ENCODE peak calls at places on chromosomes 6 and 20, in five cellular contexts. W is GM23248, Y is left ventricle myocardium inferior, J is aorta, Z is body of pancreas. N is an unnamed sample.

GRCh38 chr20:37471741-37472235 is 49.3 kb upstream of the NNAT start:
- DNase-seq in W (no peak), Y (no peak), J (no peak), Z (no peak), N (no peak)

GRCh38 chr20:31476648-31477220 is 1.6 kb downstream of the REM1 start:
- DNase-seq in W (no peak), Y (no peak), J (no peak), Z (no peak), N (no peak)

GRCh38 chr6:119158057-119158848 is 79.8 kb upstream of the FAM184A start:
- DNase-seq in W (peak; percentile 73), Y (peak; percentile 42), J (peak; percentile 81), Z (peak; percentile 40), N (no peak)

GRCh38 chr6:112701201-112701600 is 354.1 kb downstream of the RFPL4B start:
- DNase-seq in W (peak; percentile 6), Y (no peak), J (no peak), Z (no peak), N (no peak)

GRCh38 chr6:45500924-45501816 is 123.4 kb upstream of the SUPT3H start:
- DNase-seq in W (peak; percentile 34), Y (no peak), J (no peak), Z (no peak), N (no peak)

GRCh38 chr6:151763303-151763702 is 44.2 kb upstream of the ESR1 start:
- DNase-seq in W (peak; percentile 77), Y (no peak), J (no peak), Z (no peak), N (no peak)

GRCh38 chr6:122845916-122846632 is 57.0 kb downstream of the SMPDL3A start:
- DNase-seq in W (peak; percentile 58), Y (no peak), J (no peak), Z (no peak), N (no peak)

GRCh38 chr6:33377166-33377565 is 14.5 kb upstream of the KIFC1 start:
- DNase-seq in W (peak; percentile 13), Y (no peak), J (no peak), Z (no peak), N (no peak)

GRCh38 chr20:56439784-56440291 is 27.8 kb downstream of the CASS4 start:
- DNase-seq in W (peak; percentile 99), Y (peak; percentile 78), J (no peak), Z (peak; percentile 37), N (no peak)

GRCh38 chr6:116251568-116252384 is 2.1 kb downstream of the TSPYL4 start:
- DNase-seq in W (peak; percentile 89), Y (no peak), J (no peak), Z (no peak), N (no peak)

GRCh38 chr20:56607061-56607704 is 21.9 kb upstream of the TFAP2C start:
- DNase-seq in W (no peak), Y (no peak), J (no peak), Z (no peak), N (no peak)

GRCh38 chr20:44089987-44090674 is 96.9 kb downstream of the JPH2 start:
- DNase-seq in W (peak; percentile 60), Y (no peak), J (no peak), Z (peak; percentile 58), N (peak; percentile 41)

GRCh38 chr6:53528107-53528506 is 16.8 kb downstream of the GCLC start:
- DNase-seq in W (no peak), Y (no peak), J (no peak), Z (no peak), N (no peak)

GRCh38 chr6:53523511-53524454 is 21.1 kb downstream of the GCLC start:
- DNase-seq in W (no peak), Y (no peak), J (no peak), Z (no peak), N (no peak)

GRCh38 chr6:53527249-53527765 is 17.6 kb downstream of the GCLC start:
- DNase-seq in W (no peak), Y (no peak), J (no peak), Z (no peak), N (no peak)

GRCh38 chr6:53524455-53524815 is 20.5 kb downstream of the GCLC start:
- DNase-seq in W (peak; percentile 69), Y (no peak), J (no peak), Z (no peak), N (no peak)

GRCh38 chr6:53526000-53526399 is 18.9 kb downstream of the GCLC start:
- DNase-seq in W (no peak), Y (no peak), J (no peak), Z (no peak), N (no peak)
- H3K4me1 ChIP-seq in W (peaks cover 32% of the 10 kb centered on the region), Y (peaks cover 80% of the 10 kb centered on the region), J (peaks cover 1% of the 10 kb centered on the region), Z (peaks cover 66% of the 10 kb centered on the region), N (peaks cover 8% of the 10 kb centered on the region)

GRCh38 chr20:18031050-18031449 is 26.7 kb downstream of the OVOL2 start:
- DNase-seq in W (no peak), Y (no peak), J (no peak), Z (no peak), N (no peak)
- H3K4me1 ChIP-seq in W (no peaks in the 10 kb centered on the region), Y (no peaks in the 10 kb centered on the region), J (no peaks in the 10 kb centered on the region), Z (peaks cover 5% of the 10 kb centered on the region), N (peaks cover 5% of the 10 kb centered on the region)

DNA sequence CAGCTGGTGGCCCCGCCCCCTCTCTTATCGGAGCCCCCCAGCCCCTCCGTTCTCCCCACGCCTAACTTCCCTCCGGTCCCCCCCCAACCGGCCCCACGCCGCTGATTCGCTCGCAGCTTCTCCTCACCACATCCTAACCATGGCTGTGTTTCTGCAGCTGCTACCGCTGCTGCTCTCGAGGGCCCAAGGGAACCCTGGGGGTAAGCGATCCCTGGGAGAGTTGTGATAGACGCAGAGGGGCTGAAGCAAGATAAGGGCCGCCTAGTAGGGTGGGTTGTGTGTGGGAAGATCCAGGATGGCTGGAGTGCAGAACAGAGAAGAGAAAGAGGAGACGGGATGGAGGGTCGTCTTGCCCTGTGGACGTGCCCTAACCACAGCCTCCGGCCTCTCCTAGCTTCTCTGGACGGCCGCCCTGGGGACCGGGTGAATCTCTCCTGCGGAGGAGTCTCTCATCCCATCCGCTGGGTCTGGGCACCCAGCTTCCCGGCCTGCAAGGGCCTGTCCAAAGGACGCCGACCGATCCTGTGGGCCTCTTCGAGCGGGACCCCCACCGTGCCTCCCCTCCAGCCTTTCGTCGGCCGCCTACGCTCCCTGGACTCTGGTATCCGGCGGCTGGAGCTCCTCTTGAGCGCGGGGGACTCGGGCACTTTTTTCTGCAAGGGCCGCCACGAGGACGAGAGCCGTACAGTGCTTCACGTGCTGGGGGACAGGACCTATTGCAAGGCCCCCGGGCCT is at the start of gene MPIG6B:
- DNase-seq in W (no peak), Y (no peak), J (no peak), Z (no peak), N (no peak)
- H3K4me1 ChIP-seq in W (no peaks in the 10 kb centered on the region), Y (peaks cover 9% of the 10 kb centered on the region), J (no peaks in the 10 kb centered on the region), Z (peaks cover 11% of the 10 kb centered on the region), N (peaks cover 13% of the 10 kb centered on the region)

GRCh38 chr6:163416640-163417253 is 2.2 kb downstream of the QKI start:
- DNase-seq in W (peak; percentile 88), Y (no peak), J (no peak), Z (peak; percentile 59), N (peak; percentile 62)

GRCh38 chr6:163417595-163417994 is 3.1 kb downstream of the QKI start:
- DNase-seq in W (peak; percentile 32), Y (no peak), J (no peak), Z (no peak), N (no peak)

GRCh38 chr6:163420315-163420667 is 5.8 kb downstream of the QKI start:
- DNase-seq in W (peak; percentile 20), Y (no peak), J (no peak), Z (no peak), N (no peak)

GRCh38 chr6:163419413-163420314 is 5.1 kb downstream of the QKI start:
- DNase-seq in W (peak; percentile 70), Y (no peak), J (no peak), Z (no peak), N (no peak)

GRCh38 chr6:163418273-163419029 is 3.9 kb downstream of the QKI start:
- DNase-seq in W (peak; percentile 27), Y (no peak), J (no peak), Z (no peak), N (no peak)
- H3K4me1 ChIP-seq in W (peaks cover 44% of the 10 kb centered on the region), Y (peaks cover 80% of the 10 kb centered on the region), J (peaks cover 3% of the 10 kb centered on the region), Z (peaks cover 43% of the 10 kb centered on the region), N (no peaks in the 10 kb centered on the region)

DNA sequence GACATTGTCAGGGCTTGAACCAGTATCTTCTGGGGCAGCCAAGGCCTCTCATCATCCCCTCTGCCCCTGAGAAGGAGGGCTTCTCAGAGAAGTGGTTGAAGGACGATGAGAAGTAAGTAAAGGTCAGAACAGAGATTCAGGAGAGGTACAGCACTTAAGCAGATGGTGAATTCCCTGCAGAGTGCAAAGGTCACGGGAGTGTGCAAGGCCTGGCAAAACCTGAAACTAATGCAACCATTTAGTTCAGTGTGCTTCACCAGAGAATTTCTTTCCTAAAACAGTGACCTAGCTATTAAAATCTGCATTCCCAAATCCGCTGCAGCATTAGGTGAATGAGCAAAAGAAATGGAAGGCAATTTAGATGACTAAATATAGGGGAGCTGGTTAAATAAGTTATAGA is 58.4 kb downstream of the TRERF1 start:
- DNase-seq in W (no peak), Y (no peak), J (no peak), Z (no peak), N (peak; percentile 53)
- H3K4me1 ChIP-seq in W (no peaks in the 10 kb centered on the region), Y (peaks cover 4% of the 10 kb centered on the region), J (no peaks in the 10 kb centered on the region), Z (peaks cover 6% of the 10 kb centered on the region), N (no peaks in the 10 kb centered on the region)

N was measured in colonic mucosa.